ENCODE peak calls at places on chromosomes 5 and 9, in eight cellular contexts. One of them, this sample, is unnamed.

GRCh38 chr9:110217656-110218099 is 9.7 kb upstream of the C9orf152 start:
- DNase-seq in fibroblast of the aortic adventitia: peak
- DNase-seq in SK-N-SH: peak
- DNase-seq in psoas muscle: no peak
- DNase-seq in mucosa of descending colon: no peak
- DNase-seq in heart left ventricle: no peak
- DNase-seq in left ventricle myocardium inferior: no peak
- DNase-seq in lower leg skin: no peak
- DNase-seq in this sample: no peak

GRCh38 chr5:172078027-172078426 is 71.6 kb upstream of the FBXW11 start:
- DNase-seq in fibroblast of the aortic adventitia: no peak
- DNase-seq in SK-N-SH: no peak
- DNase-seq in psoas muscle: no peak
- DNase-seq in mucosa of descending colon: peak
- DNase-seq in heart left ventricle: no peak
- DNase-seq in left ventricle myocardium inferior: no peak
- DNase-seq in lower leg skin: no peak
- DNase-seq in this sample: no peak

GRCh38 chr9:126036881-126037291 is 289.7 kb downstream of the PBX3 start:
- DNase-seq in fibroblast of the aortic adventitia: peak
- DNase-seq in SK-N-SH: no peak
- DNase-seq in psoas muscle: peak
- DNase-seq in mucosa of descending colon: peak
- DNase-seq in heart left ventricle: no peak
- DNase-seq in left ventricle myocardium inferior: no peak
- DNase-seq in lower leg skin: no peak
- DNase-seq in this sample: no peak

GRCh38 chr5:77144837-77145139 is 57.7 kb upstream of the ZBED3 start:
- DNase-seq in fibroblast of the aortic adventitia: no peak
- DNase-seq in SK-N-SH: no peak
- DNase-seq in psoas muscle: no peak
- DNase-seq in mucosa of descending colon: no peak
- DNase-seq in heart left ventricle: no peak
- DNase-seq in left ventricle myocardium inferior: no peak
- DNase-seq in lower leg skin: no peak
- DNase-seq in this sample: no peak

GRCh38 chr5:90020575-90021535 is 388.7 kb downstream of the CETN3 start:
- DNase-seq in fibroblast of the aortic adventitia: peak
- DNase-seq in SK-N-SH: no peak
- DNase-seq in psoas muscle: no peak
- DNase-seq in mucosa of descending colon: no peak
- DNase-seq in heart left ventricle: no peak
- DNase-seq in left ventricle myocardium inferior: no peak
- DNase-seq in lower leg skin: no peak
- DNase-seq in this sample: no peak

GRCh38 chr5:145495741-145496140 is 339.4 kb downstream of the PRELID2 start:
- DNase-seq in fibroblast of the aortic adventitia: peak
- DNase-seq in SK-N-SH: no peak
- DNase-seq in psoas muscle: no peak
- DNase-seq in mucosa of descending colon: no peak
- DNase-seq in heart left ventricle: no peak
- DNase-seq in left ventricle myocardium inferior: no peak
- DNase-seq in lower leg skin: no peak
- DNase-seq in this sample: no peak

GRCh38 chr5:33726422-33727165 is 165.2 kb downstream of the ADAMTS12 start:
- DNase-seq in fibroblast of the aortic adventitia: peak
- DNase-seq in SK-N-SH: no peak
- DNase-seq in psoas muscle: no peak
- DNase-seq in mucosa of descending colon: no peak
- DNase-seq in heart left ventricle: no peak
- DNase-seq in left ventricle myocardium inferior: no peak
- DNase-seq in lower leg skin: no peak
- DNase-seq in this sample: no peak

GRCh38 chr5:15783734-15784133 is 283.8 kb downstream of the FBXL7 start:
- DNase-seq in fibroblast of the aortic adventitia: no peak
- DNase-seq in SK-N-SH: no peak
- DNase-seq in psoas muscle: no peak
- DNase-seq in mucosa of descending colon: no peak
- DNase-seq in heart left ventricle: no peak
- DNase-seq in left ventricle myocardium inferior: no peak
- DNase-seq in lower leg skin: no peak
- DNase-seq in this sample: no peak

GRCh38 chr9:77094150-77094549 is 74.7 kb downstream of the FOXB2 start:
- DNase-seq in fibroblast of the aortic adventitia: no peak
- DNase-seq in SK-N-SH: no peak
- DNase-seq in psoas muscle: no peak
- DNase-seq in mucosa of descending colon: no peak
- DNase-seq in heart left ventricle: no peak
- DNase-seq in left ventricle myocardium inferior: no peak
- DNase-seq in lower leg skin: no peak
- DNase-seq in this sample: no peak

GRCh38 chr5:181170237-181170830 is 22.9 kb downstream of the OR2V2 start:
- DNase-seq in fibroblast of the aortic adventitia: no peak
- DNase-seq in SK-N-SH: peak
- DNase-seq in psoas muscle: no peak
- DNase-seq in mucosa of descending colon: no peak
- DNase-seq in heart left ventricle: no peak
- DNase-seq in left ventricle myocardium inferior: no peak
- DNase-seq in lower leg skin: no peak
- DNase-seq in this sample: peak

GRCh38 chr5:14730881-14731280 is 66.4 kb downstream of the OTULIN start:
- DNase-seq in fibroblast of the aortic adventitia: no peak
- DNase-seq in SK-N-SH: no peak
- DNase-seq in psoas muscle: no peak
- DNase-seq in mucosa of descending colon: no peak
- DNase-seq in heart left ventricle: no peak
- DNase-seq in left ventricle myocardium inferior: no peak
- DNase-seq in lower leg skin: no peak
- DNase-seq in this sample: no peak

DNA sequence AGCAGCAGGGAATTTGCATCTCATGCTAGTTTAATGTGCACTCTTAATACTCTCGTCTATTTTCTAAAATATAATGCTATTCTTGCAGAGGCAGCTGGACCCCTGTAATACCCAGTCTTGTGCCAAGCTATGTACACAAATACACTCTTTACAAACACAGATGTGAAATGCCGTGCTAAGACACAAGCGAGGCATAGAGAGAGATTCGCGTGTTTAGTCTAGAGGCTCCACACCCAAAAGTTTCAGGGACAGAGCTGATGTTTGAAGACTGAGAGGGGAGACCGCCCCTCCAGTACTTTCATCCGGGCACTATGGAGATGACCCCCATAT is 1.2 kb downstream of the DPYSL3 start:
- DNase-seq in fibroblast of the aortic adventitia: peak
- DNase-seq in SK-N-SH: no peak
- DNase-seq in psoas muscle: no peak
- DNase-seq in mucosa of descending colon: no peak
- DNase-seq in heart left ventricle: no peak
- DNase-seq in left ventricle myocardium inferior: no peak
- DNase-seq in lower leg skin: no peak
- DNase-seq in this sample: no peak
- H3K4me3 ChIP-seq in fibroblast of the aortic adventitia: peak
- H3K4me3 ChIP-seq in SK-N-SH: peak
- H3K4me3 ChIP-seq in psoas muscle: peak
- H3K4me3 ChIP-seq in mucosa of descending colon: no peak
- H3K4me3 ChIP-seq in heart left ventricle: peak
- H3K4me3 ChIP-seq in left ventricle myocardium inferior: peak
- H3K4me3 ChIP-seq in lower leg skin: peak
- H3K4me3 ChIP-seq in this sample: peak

GRCh38 chr5:42250-42649 is 49.7 kb upstream of the PLEKHG4B start:
- DNase-seq in fibroblast of the aortic adventitia: no peak
- DNase-seq in SK-N-SH: no peak
- DNase-seq in psoas muscle: no peak
- DNase-seq in mucosa of descending colon: no peak
- DNase-seq in heart left ventricle: no peak
- DNase-seq in left ventricle myocardium inferior: no peak
- DNase-seq in lower leg skin: no peak
- DNase-seq in this sample: no peak
- TF ChIP-seq CTCF in fibroblast of the aortic adventitia: peak
- TF ChIP-seq CTCF in SK-N-SH: peak
- TF ChIP-seq CTCF in psoas muscle: peak
- TF ChIP-seq CTCF in mucosa of descending colon: no peak
- TF ChIP-seq CTCF in heart left ventricle: no peak
- TF ChIP-seq CTCF in left ventricle myocardium inferior: peak
- TF ChIP-seq CTCF in lower leg skin: no peak
- TF ChIP-seq CTCF in this sample: no peak

DNA sequence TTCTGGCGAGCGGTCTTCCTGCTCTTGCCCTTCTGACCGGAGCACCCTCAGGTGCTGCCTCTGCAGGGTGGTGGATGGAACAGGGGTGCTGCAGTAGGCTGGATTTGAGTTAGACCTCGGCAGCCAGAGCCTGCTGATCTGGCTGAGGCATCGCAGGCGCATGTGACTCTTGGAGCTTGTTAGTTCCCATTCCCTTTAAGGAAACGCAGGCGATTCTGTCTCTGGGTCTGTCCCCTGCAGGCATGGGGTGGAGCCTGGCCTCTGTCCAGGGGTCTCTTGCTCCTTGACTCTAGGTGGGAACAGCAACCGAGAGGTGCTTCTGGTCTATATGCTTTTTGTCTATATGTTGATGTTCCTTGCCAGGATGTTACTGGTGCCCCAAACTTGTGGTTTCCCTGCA is 3.1 kb downstream of the WNK2 start:
- DNase-seq in fibroblast of the aortic adventitia: no peak
- DNase-seq in SK-N-SH: peak
- DNase-seq in psoas muscle: no peak
- DNase-seq in mucosa of descending colon: peak
- DNase-seq in heart left ventricle: peak
- DNase-seq in left ventricle myocardium inferior: peak
- DNase-seq in lower leg skin: no peak
- DNase-seq in this sample: no peak
- H3K4me3 ChIP-seq in fibroblast of the aortic adventitia: no peak
- H3K4me3 ChIP-seq in SK-N-SH: no peak
- H3K4me3 ChIP-seq in psoas muscle: peak
- H3K4me3 ChIP-seq in mucosa of descending colon: no peak
- H3K4me3 ChIP-seq in heart left ventricle: peak
- H3K4me3 ChIP-seq in left ventricle myocardium inferior: peak
- H3K4me3 ChIP-seq in lower leg skin: no peak
- H3K4me3 ChIP-seq in this sample: no peak

GRCh38 chr5:57085306-57086081 is 88.4 kb upstream of the GPBP1 start:
- DNase-seq in fibroblast of the aortic adventitia: no peak
- DNase-seq in SK-N-SH: no peak
- DNase-seq in psoas muscle: no peak
- DNase-seq in mucosa of descending colon: no peak
- DNase-seq in heart left ventricle: no peak
- DNase-seq in left ventricle myocardium inferior: no peak
- DNase-seq in lower leg skin: no peak
- DNase-seq in this sample: no peak

GRCh38 chr5:57082441-57083067 is 91.3 kb upstream of the GPBP1 start:
- DNase-seq in fibroblast of the aortic adventitia: peak
- DNase-seq in SK-N-SH: peak
- DNase-seq in psoas muscle: no peak
- DNase-seq in mucosa of descending colon: no peak
- DNase-seq in heart left ventricle: no peak
- DNase-seq in left ventricle myocardium inferior: no peak
- DNase-seq in lower leg skin: no peak
- DNase-seq in this sample: no peak
- TF ChIP-seq CTCF in fibroblast of the aortic adventitia: peak
- TF ChIP-seq CTCF in SK-N-SH: peak
- TF ChIP-seq CTCF in psoas muscle: no peak
- TF ChIP-seq CTCF in mucosa of descending colon: peak
- TF ChIP-seq CTCF in heart left ventricle: no peak
- TF ChIP-seq CTCF in left ventricle myocardium inferior: peak
- TF ChIP-seq CTCF in lower leg skin: no peak
- TF ChIP-seq CTCF in this sample: no peak

GRCh38 chr9:87189006-87189405 is 241.7 kb upstream of the GAS1 start:
- DNase-seq in fibroblast of the aortic adventitia: no peak
- DNase-seq in SK-N-SH: no peak
- DNase-seq in psoas muscle: no peak
- DNase-seq in mucosa of descending colon: no peak
- DNase-seq in heart left ventricle: no peak
- DNase-seq in left ventricle myocardium inferior: no peak
- DNase-seq in lower leg skin: no peak
- DNase-seq in this sample: no peak

GRCh38 chr9:87193925-87194380 is 246.6 kb upstream of the GAS1 start:
- DNase-seq in fibroblast of the aortic adventitia: peak
- DNase-seq in SK-N-SH: no peak
- DNase-seq in psoas muscle: no peak
- DNase-seq in mucosa of descending colon: no peak
- DNase-seq in heart left ventricle: no peak
- DNase-seq in left ventricle myocardium inferior: no peak
- DNase-seq in lower leg skin: no peak
- DNase-seq in this sample: no peak

GRCh38 chr9:87194471-87194870 is 247.2 kb upstream of the GAS1 start:
- DNase-seq in fibroblast of the aortic adventitia: peak
- DNase-seq in SK-N-SH: no peak
- DNase-seq in psoas muscle: no peak
- DNase-seq in mucosa of descending colon: no peak
- DNase-seq in heart left ventricle: no peak
- DNase-seq in left ventricle myocardium inferior: no peak
- DNase-seq in lower leg skin: no peak
- DNase-seq in this sample: no peak

GRCh38 chr9:87195306-87195705 is 248.0 kb upstream of the GAS1 start:
- DNase-seq in fibroblast of the aortic adventitia: no peak
- DNase-seq in SK-N-SH: no peak
- DNase-seq in psoas muscle: no peak
- DNase-seq in mucosa of descending colon: no peak
- DNase-seq in heart left ventricle: no peak
- DNase-seq in left ventricle myocardium inferior: no peak
- DNase-seq in lower leg skin: no peak
- DNase-seq in this sample: no peak

GRCh38 chr9:87193151-87193550 is 245.8 kb upstream of the GAS1 start:
- DNase-seq in fibroblast of the aortic adventitia: no peak
- DNase-seq in SK-N-SH: no peak
- DNase-seq in psoas muscle: no peak
- DNase-seq in mucosa of descending colon: no peak
- DNase-seq in heart left ventricle: no peak
- DNase-seq in left ventricle myocardium inferior: no peak
- DNase-seq in lower leg skin: no peak
- DNase-seq in this sample: no peak
- H3K4me3 ChIP-seq in fibroblast of the aortic adventitia: no peak
- H3K4me3 ChIP-seq in SK-N-SH: no peak
- H3K4me3 ChIP-seq in psoas muscle: no peak
- H3K4me3 ChIP-seq in mucosa of descending colon: no peak
- H3K4me3 ChIP-seq in heart left ventricle: no peak
- H3K4me3 ChIP-seq in left ventricle myocardium inferior: no peak
- H3K4me3 ChIP-seq in lower leg skin: no peak
- H3K4me3 ChIP-seq in this sample: no peak

This sample was measured in tibial artery.